ENCODE peak calls at places on chromosomes 13 and 19, in six cellular contexts. One of them, this sample, is unnamed.

GRCh38 chr19:10191347-10191746 is 3.4 kb downstream of the DNMT1 start:
- DNase-seq in HT-29: no peak
- DNase-seq in stimulated activated CD8-positive, alpha-beta memory T cell treated with anti-CD3 and anti-CD28 coated beads, Interleukin-4, amount 100 ng/mL, for 24 hours: no peak
- DNase-seq in T follicular helper cell: no peak
- DNase-seq in endothelial cell: peak
- DNase-seq in aorta: no peak
- DNase-seq in this sample: no peak

GRCh38 chr13:38202730-38203129 is 146.9 kb upstream of the UFM1 start:
- DNase-seq in HT-29: peak
- DNase-seq in stimulated activated CD8-positive, alpha-beta memory T cell treated with anti-CD3 and anti-CD28 coated beads, Interleukin-4, amount 100 ng/mL, for 24 hours: no peak
- DNase-seq in T follicular helper cell: no peak
- DNase-seq in endothelial cell: no peak
- DNase-seq in aorta: no peak
- DNase-seq in this sample: no peak

GRCh38 chr13:35512271-35512920 is 35.9 kb upstream of the MAB21L1 start:
- DNase-seq in HT-29: no peak
- DNase-seq in stimulated activated CD8-positive, alpha-beta memory T cell treated with anti-CD3 and anti-CD28 coated beads, Interleukin-4, amount 100 ng/mL, for 24 hours: no peak
- DNase-seq in T follicular helper cell: no peak
- DNase-seq in endothelial cell: no peak
- DNase-seq in aorta: no peak
- DNase-seq in this sample: no peak

GRCh38 chr19:54462713-54463530 is 656 bp downstream of the LENG9 start:
- DNase-seq in HT-29: peak
- DNase-seq in stimulated activated CD8-positive, alpha-beta memory T cell treated with anti-CD3 and anti-CD28 coated beads, Interleukin-4, amount 100 ng/mL, for 24 hours: no peak
- DNase-seq in T follicular helper cell: peak
- DNase-seq in endothelial cell: peak
- DNase-seq in aorta: peak
- DNase-seq in this sample: peak

GRCh38 chr13:114032121-114032799 is 58.4 kb upstream of the C13orf46 start:
- DNase-seq in HT-29: no peak
- DNase-seq in stimulated activated CD8-positive, alpha-beta memory T cell treated with anti-CD3 and anti-CD28 coated beads, Interleukin-4, amount 100 ng/mL, for 24 hours: no peak
- DNase-seq in T follicular helper cell: no peak
- DNase-seq in endothelial cell: no peak
- DNase-seq in aorta: no peak
- DNase-seq in this sample: no peak

GRCh38 chr13:22594041-22594440 is 586.7 kb upstream of the SGCG start:
- DNase-seq in HT-29: no peak
- DNase-seq in stimulated activated CD8-positive, alpha-beta memory T cell treated with anti-CD3 and anti-CD28 coated beads, Interleukin-4, amount 100 ng/mL, for 24 hours: no peak
- DNase-seq in T follicular helper cell: no peak
- DNase-seq in endothelial cell: no peak
- DNase-seq in aorta: no peak
- DNase-seq in this sample: no peak

GRCh38 chr13:94535775-94536174 is 56.3 kb upstream of the DCT start:
- DNase-seq in HT-29: no peak
- DNase-seq in stimulated activated CD8-positive, alpha-beta memory T cell treated with anti-CD3 and anti-CD28 coated beads, Interleukin-4, amount 100 ng/mL, for 24 hours: no peak
- DNase-seq in T follicular helper cell: no peak
- DNase-seq in endothelial cell: no peak
- DNase-seq in aorta: no peak
- DNase-seq in this sample: no peak

GRCh38 chr13:43797154-43797553 is 10.4 kb upstream of the ENOX1 start:
- DNase-seq in HT-29: no peak
- DNase-seq in stimulated activated CD8-positive, alpha-beta memory T cell treated with anti-CD3 and anti-CD28 coated beads, Interleukin-4, amount 100 ng/mL, for 24 hours: no peak
- DNase-seq in T follicular helper cell: no peak
- DNase-seq in endothelial cell: no peak
- DNase-seq in aorta: no peak
- DNase-seq in this sample: no peak

GRCh38 chr19:13103961-13104847 is 1.5 kb upstream of the LYL1 start:
- DNase-seq in HT-29: no peak
- DNase-seq in stimulated activated CD8-positive, alpha-beta memory T cell treated with anti-CD3 and anti-CD28 coated beads, Interleukin-4, amount 100 ng/mL, for 24 hours: peak
- DNase-seq in T follicular helper cell: no peak
- DNase-seq in endothelial cell: peak
- DNase-seq in aorta: peak
- DNase-seq in this sample: no peak

GRCh38 chr13:27379694-27380596 is 44.5 kb upstream of the GTF3A start:
- DNase-seq in HT-29: peak
- DNase-seq in stimulated activated CD8-positive, alpha-beta memory T cell treated with anti-CD3 and anti-CD28 coated beads, Interleukin-4, amount 100 ng/mL, for 24 hours: peak
- DNase-seq in T follicular helper cell: peak
- DNase-seq in endothelial cell: peak
- DNase-seq in aorta: peak
- DNase-seq in this sample: peak

GRCh38 chr13:47455581-47455980 is 545.5 kb downstream of the SUCLA2 start:
- DNase-seq in HT-29: peak
- DNase-seq in stimulated activated CD8-positive, alpha-beta memory T cell treated with anti-CD3 and anti-CD28 coated beads, Interleukin-4, amount 100 ng/mL, for 24 hours: no peak
- DNase-seq in T follicular helper cell: no peak
- DNase-seq in endothelial cell: no peak
- DNase-seq in aorta: no peak
- DNase-seq in this sample: no peak

GRCh38 chr19:35228177-35228930 is at the start of gene FAM187B:
- DNase-seq in HT-29: no peak
- DNase-seq in stimulated activated CD8-positive, alpha-beta memory T cell treated with anti-CD3 and anti-CD28 coated beads, Interleukin-4, amount 100 ng/mL, for 24 hours: no peak
- DNase-seq in T follicular helper cell: no peak
- DNase-seq in endothelial cell: no peak
- DNase-seq in aorta: no peak
- DNase-seq in this sample: no peak

GRCh38 chr13:50257646-50258045 is 242.4 kb downstream of the KCNRG start:
- DNase-seq in HT-29: no peak
- DNase-seq in stimulated activated CD8-positive, alpha-beta memory T cell treated with anti-CD3 and anti-CD28 coated beads, Interleukin-4, amount 100 ng/mL, for 24 hours: no peak
- DNase-seq in T follicular helper cell: no peak
- DNase-seq in endothelial cell: no peak
- DNase-seq in aorta: no peak
- DNase-seq in this sample: no peak

GRCh38 chr13:48849515-48849914 is 126.2 kb upstream of the FNDC3A start:
- DNase-seq in HT-29: no peak
- DNase-seq in stimulated activated CD8-positive, alpha-beta memory T cell treated with anti-CD3 and anti-CD28 coated beads, Interleukin-4, amount 100 ng/mL, for 24 hours: no peak
- DNase-seq in T follicular helper cell: no peak
- DNase-seq in endothelial cell: no peak
- DNase-seq in aorta: no peak
- DNase-seq in this sample: no peak

GRCh38 chr13:73865027-73865426 is 269.2 kb downstream of the KLF12 start:
- DNase-seq in HT-29: no peak
- DNase-seq in stimulated activated CD8-positive, alpha-beta memory T cell treated with anti-CD3 and anti-CD28 coated beads, Interleukin-4, amount 100 ng/mL, for 24 hours: no peak
- DNase-seq in T follicular helper cell: no peak
- DNase-seq in endothelial cell: no peak
- DNase-seq in aorta: no peak
- DNase-seq in this sample: no peak

GRCh38 chr19:7418575-7418974 is 69.8 kb downstream of the ARHGEF18 start:
- DNase-seq in HT-29: no peak
- DNase-seq in stimulated activated CD8-positive, alpha-beta memory T cell treated with anti-CD3 and anti-CD28 coated beads, Interleukin-4, amount 100 ng/mL, for 24 hours: no peak
- DNase-seq in T follicular helper cell: no peak
- DNase-seq in endothelial cell: no peak
- DNase-seq in aorta: no peak
- DNase-seq in this sample: no peak

GRCh38 chr19:3475449-3475848 is 4.9 kb downstream of the SMIM24 start:
- DNase-seq in HT-29: no peak
- DNase-seq in stimulated activated CD8-positive, alpha-beta memory T cell treated with anti-CD3 and anti-CD28 coated beads, Interleukin-4, amount 100 ng/mL, for 24 hours: no peak
- DNase-seq in T follicular helper cell: no peak
- DNase-seq in endothelial cell: no peak
- DNase-seq in aorta: no peak
- DNase-seq in this sample: no peak

GRCh38 chr19:44990459-44990858 is 10.8 kb upstream of the RELB start:
- DNase-seq in HT-29: no peak
- DNase-seq in stimulated activated CD8-positive, alpha-beta memory T cell treated with anti-CD3 and anti-CD28 coated beads, Interleukin-4, amount 100 ng/mL, for 24 hours: no peak
- DNase-seq in T follicular helper cell: no peak
- DNase-seq in endothelial cell: no peak
- DNase-seq in aorta: no peak
- DNase-seq in this sample: no peak

GRCh38 chr19:1223018-1223855 is 14.6 kb downstream of the CBARP start:
- DNase-seq in HT-29: peak
- DNase-seq in stimulated activated CD8-positive, alpha-beta memory T cell treated with anti-CD3 and anti-CD28 coated beads, Interleukin-4, amount 100 ng/mL, for 24 hours: no peak
- DNase-seq in T follicular helper cell: no peak
- DNase-seq in endothelial cell: no peak
- DNase-seq in aorta: peak
- DNase-seq in this sample: peak

GRCh38 chr19:52142001-52142595 is 2.4 kb upstream of the ZNF616 start:
- DNase-seq in HT-29: peak
- DNase-seq in stimulated activated CD8-positive, alpha-beta memory T cell treated with anti-CD3 and anti-CD28 coated beads, Interleukin-4, amount 100 ng/mL, for 24 hours: no peak
- DNase-seq in T follicular helper cell: no peak
- DNase-seq in endothelial cell: no peak
- DNase-seq in aorta: no peak
- DNase-seq in this sample: no peak

GRCh38 chr13:80469841-80470378 is 129.0 kb upstream of the SPRY2 start:
- DNase-seq in HT-29: no peak
- DNase-seq in stimulated activated CD8-positive, alpha-beta memory T cell treated with anti-CD3 and anti-CD28 coated beads, Interleukin-4, amount 100 ng/mL, for 24 hours: no peak
- DNase-seq in T follicular helper cell: no peak
- DNase-seq in endothelial cell: no peak
- DNase-seq in aorta: peak
- DNase-seq in this sample: peak

GRCh38 chr19:54343868-54344267 is 4.9 kb upstream of the LILRA4 start:
- DNase-seq in HT-29: no peak
- DNase-seq in stimulated activated CD8-positive, alpha-beta memory T cell treated with anti-CD3 and anti-CD28 coated beads, Interleukin-4, amount 100 ng/mL, for 24 hours: no peak
- DNase-seq in T follicular helper cell: no peak
- DNase-seq in endothelial cell: no peak
- DNase-seq in aorta: no peak
- DNase-seq in this sample: no peak

GRCh38 chr19:16076958-16077611 is 790 bp downstream of the TPM4 start:
- DNase-seq in HT-29: no peak
- DNase-seq in stimulated activated CD8-positive, alpha-beta memory T cell treated with anti-CD3 and anti-CD28 coated beads, Interleukin-4, amount 100 ng/mL, for 24 hours: no peak
- DNase-seq in T follicular helper cell: no peak
- DNase-seq in endothelial cell: peak
- DNase-seq in aorta: peak
- DNase-seq in this sample: peak

GRCh38 chr19:6248856-6249255 is 30.9 kb downstream of the MLLT1 start:
- DNase-seq in HT-29: no peak
- DNase-seq in stimulated activated CD8-positive, alpha-beta memory T cell treated with anti-CD3 and anti-CD28 coated beads, Interleukin-4, amount 100 ng/mL, for 24 hours: no peak
- DNase-seq in T follicular helper cell: no peak
- DNase-seq in endothelial cell: no peak
- DNase-seq in aorta: no peak
- DNase-seq in this sample: no peak

GRCh38 chr13:95267662-95268369 is 33.4 kb downstream of the ABCC4 start:
- DNase-seq in HT-29: no peak
- DNase-seq in stimulated activated CD8-positive, alpha-beta memory T cell treated with anti-CD3 and anti-CD28 coated beads, Interleukin-4, amount 100 ng/mL, for 24 hours: no peak
- DNase-seq in T follicular helper cell: no peak
- DNase-seq in endothelial cell: no peak
- DNase-seq in aorta: peak
- DNase-seq in this sample: no peak

GRCh38 chr19:30883071-30883470 is 466.2 kb downstream of the TSHZ3 start:
- DNase-seq in HT-29: no peak
- DNase-seq in stimulated activated CD8-positive, alpha-beta memory T cell treated with anti-CD3 and anti-CD28 coated beads, Interleukin-4, amount 100 ng/mL, for 24 hours: no peak
- DNase-seq in T follicular helper cell: no peak
- DNase-seq in endothelial cell: no peak
- DNase-seq in aorta: no peak
- DNase-seq in this sample: no peak

GRCh38 chr19:38663957-38664502 is 16.6 kb downstream of the ACTN4 start:
- DNase-seq in HT-29: no peak
- DNase-seq in stimulated activated CD8-positive, alpha-beta memory T cell treated with anti-CD3 and anti-CD28 coated beads, Interleukin-4, amount 100 ng/mL, for 24 hours: no peak
- DNase-seq in T follicular helper cell: no peak
- DNase-seq in endothelial cell: no peak
- DNase-seq in aorta: peak
- DNase-seq in this sample: no peak

GRCh38 chr19:49492573-49493411 is 3.4 kb upstream of the RPS11 start:
- DNase-seq in HT-29: peak
- DNase-seq in stimulated activated CD8-positive, alpha-beta memory T cell treated with anti-CD3 and anti-CD28 coated beads, Interleukin-4, amount 100 ng/mL, for 24 hours: no peak
- DNase-seq in T follicular helper cell: no peak
- DNase-seq in endothelial cell: no peak
- DNase-seq in aorta: no peak
- DNase-seq in this sample: no peak

GRCh38 chr19:19372656-19373416 is 32.6 kb upstream of the GATAD2A start:
- DNase-seq in HT-29: peak
- DNase-seq in stimulated activated CD8-positive, alpha-beta memory T cell treated with anti-CD3 and anti-CD28 coated beads, Interleukin-4, amount 100 ng/mL, for 24 hours: no peak
- DNase-seq in T follicular helper cell: peak
- DNase-seq in endothelial cell: peak
- DNase-seq in aorta: no peak
- DNase-seq in this sample: peak

GRCh38 chr19:35166100-35167063 is 11.8 kb downstream of the FXYD5 start:
- DNase-seq in HT-29: no peak
- DNase-seq in stimulated activated CD8-positive, alpha-beta memory T cell treated with anti-CD3 and anti-CD28 coated beads, Interleukin-4, amount 100 ng/mL, for 24 hours: no peak
- DNase-seq in T follicular helper cell: no peak
- DNase-seq in endothelial cell: no peak
- DNase-seq in aorta: no peak
- DNase-seq in this sample: no peak

GRCh38 chr19:39400997-39401548 is 5.6 kb upstream of the ZFP36 start:
- DNase-seq in HT-29: no peak
- DNase-seq in stimulated activated CD8-positive, alpha-beta memory T cell treated with anti-CD3 and anti-CD28 coated beads, Interleukin-4, amount 100 ng/mL, for 24 hours: no peak
- DNase-seq in T follicular helper cell: no peak
- DNase-seq in endothelial cell: no peak
- DNase-seq in aorta: no peak
- DNase-seq in this sample: no peak

GRCh38 chr13:20090349-20090748 is 70.5 kb downstream of the GJA3 start:
- DNase-seq in HT-29: peak
- DNase-seq in stimulated activated CD8-positive, alpha-beta memory T cell treated with anti-CD3 and anti-CD28 coated beads, Interleukin-4, amount 100 ng/mL, for 24 hours: no peak
- DNase-seq in T follicular helper cell: no peak
- DNase-seq in endothelial cell: no peak
- DNase-seq in aorta: no peak
- DNase-seq in this sample: no peak

GRCh38 chr19:13060964-13061927 is 41.4 kb downstream of the LYL1 start:
- DNase-seq in HT-29: peak
- DNase-seq in stimulated activated CD8-positive, alpha-beta memory T cell treated with anti-CD3 and anti-CD28 coated beads, Interleukin-4, amount 100 ng/mL, for 24 hours: peak
- DNase-seq in T follicular helper cell: peak
- DNase-seq in endothelial cell: peak
- DNase-seq in aorta: peak
- DNase-seq in this sample: peak

GRCh38 chr19:47819841-47820244 is 1.9 kb upstream of the CRX start:
- DNase-seq in HT-29: no peak
- DNase-seq in stimulated activated CD8-positive, alpha-beta memory T cell treated with anti-CD3 and anti-CD28 coated beads, Interleukin-4, amount 100 ng/mL, for 24 hours: no peak
- DNase-seq in T follicular helper cell: no peak
- DNase-seq in endothelial cell: no peak
- DNase-seq in aorta: peak
- DNase-seq in this sample: no peak

This sample was measured in small intestine.